ENCODE peak calls at places on chromosomes 13 and 19, in seven cellular contexts. C, Q, G, S, M, K and H are unnamed samples.

GRCh38 chr13:98300956-98301641 is 124.0 kb upstream of the RNF113B start:
- DNase-seq in C (peak; percentile 49), Q (no peak), G (peak; percentile 90), S (no peak), M (no peak), K (peak; percentile 61), H (peak; percentile 82)

GRCh38 chr19:45092747-45093678 is at the start of gene PPP1R37:
- DNase-seq in C (peak; percentile 96), Q (peak; percentile 89), G (peak; percentile 94), S (peak; percentile 95), M (peak; percentile 95), K (peak; percentile 96), H (peak; percentile 97)

GRCh38 chr19:13974073-13974472 is 21.8 kb downstream of the DCAF15 start:
- DNase-seq in C (peak; percentile 58), Q (no peak), G (no peak), S (peak; percentile 67), M (peak; percentile 49), K (no peak), H (no peak)

GRCh38 chr19:19406878-19407639 is 1.6 kb downstream of the GATAD2A start:
- DNase-seq in C (peak; percentile 40), Q (peak; percentile 42), G (peak; percentile 65), S (peak; percentile 61), M (peak; percentile 79), K (peak; percentile 55), H (peak; percentile 45)

GRCh38 chr19:2164020-2164988 is 571 bp downstream of the DOT1L start:
- DNase-seq in C (peak; percentile 27), Q (peak; percentile 36), G (no peak), S (no peak), M (peak; percentile 59), K (peak; percentile 25), H (no peak)

GRCh38 chr19:41792513-41793413 is 3.6 kb upstream of the CEACAM3 start:
- DNase-seq in C (peak; percentile 68), Q (peak; percentile 48), G (peak; percentile 96), S (peak; percentile 54), M (peak; percentile 67), K (peak; percentile 32), H (peak; percentile 36)

GRCh38 chr19:9306443-9306842 is 3.2 kb downstream of the ZNF699 start:
- DNase-seq in C (no peak), Q (no peak), G (peak; percentile 61), S (no peak), M (no peak), K (peak; percentile 91), H (peak; percentile 76)

GRCh38 chr13:40774672-40775071 is 3.7 kb upstream of the MRPS31 start:
- DNase-seq in C (peak; percentile 38), Q (no peak), G (no peak), S (no peak), M (no peak), K (no peak), H (no peak)

GRCh38 chr13:110650436-110650835 is 35.1 kb downstream of the NAXD start:
- DNase-seq in C (no peak), Q (no peak), G (no peak), S (no peak), M (no peak), K (no peak), H (no peak)

GRCh38 chr13:109998808-109999528 is 212.6 kb upstream of the IRS2 start:
- DNase-seq in C (no peak), Q (no peak), G (peak; percentile 100), S (no peak), M (no peak), K (peak; percentile 97), H (peak; percentile 95)

GRCh38 chr19:8595651-8596050 is 14.9 kb downstream of the ADAMTS10 start:
- DNase-seq in C (no peak), Q (no peak), G (no peak), S (no peak), M (no peak), K (no peak), H (no peak)

GRCh38 chr13:45055902-45056648 is 64.2 kb upstream of the GTF2F2 start:
- DNase-seq in C (peak; percentile 83), Q (no peak), G (no peak), S (no peak), M (peak; percentile 30), K (peak; percentile 50), H (peak; percentile 56)

GRCh38 chr13:46307554-46307953 is 79.5 kb downstream of the RUBCNL start:
- DNase-seq in C (no peak), Q (no peak), G (no peak), S (no peak), M (no peak), K (peak; percentile 10), H (no peak)

GRCh38 chr13:81133066-81133465 is 792.1 kb upstream of the SPRY2 start:
- DNase-seq in C (no peak), Q (no peak), G (no peak), S (no peak), M (no peak), K (no peak), H (no peak)

GRCh38 chr13:53445682-53446081 is 417.1 kb downstream of the OLFM4 start:
- DNase-seq in C (no peak), Q (no peak), G (no peak), S (no peak), M (no peak), K (no peak), H (no peak)

GRCh38 chr19:3506384-3507340 is 551 bp downstream of the FZR1 start:
- DNase-seq in C (peak; percentile 31), Q (no peak), G (no peak), S (peak; percentile 46), M (peak; percentile 43), K (peak; percentile 36), H (no peak)

GRCh38 chr13:30193279-30194234 is 113.8 kb downstream of the KATNAL1 start:
- DNase-seq in C (no peak), Q (no peak), G (no peak), S (no peak), M (no peak), K (no peak), H (no peak)

GRCh38 chr19:5572556-5573286 is 5.0 kb upstream of the TINCR start:
- DNase-seq in C (peak; percentile 71), Q (no peak), G (peak; percentile 75), S (no peak), M (no peak), K (no peak), H (no peak)

GRCh38 chr13:96544965-96545364 is 449.3 kb downstream of the OXGR1 start:
- DNase-seq in C (no peak), Q (no peak), G (no peak), S (no peak), M (no peak), K (no peak), H (no peak)

GRCh38 chr19:35639863-35640262 is 1.7 kb upstream of the ETV2 start:
- DNase-seq in C (no peak), Q (no peak), G (no peak), S (no peak), M (no peak), K (no peak), H (no peak)

GRCh38 chr19:46579286-46579944 is 21.7 kb upstream of the CALM3 start:
- DNase-seq in C (peak; percentile 56), Q (no peak), G (no peak), S (peak; percentile 10), M (peak; percentile 62), K (peak; percentile 13), H (no peak)

GRCh38 chr19:33797821-33798633 is 1.4 kb downstream of the KCTD15 start:
- DNase-seq in C (peak; percentile 83), Q (peak; percentile 35), G (no peak), S (no peak), M (peak; percentile 45), K (peak; percentile 40), H (peak; percentile 33)

GRCh38 chr13:106874308-106874707 is 306.4 kb upstream of the ARGLU1 start:
- DNase-seq in C (no peak), Q (no peak), G (no peak), S (no peak), M (no peak), K (no peak), H (no peak)

GRCh38 chr19:56942749-56943148 is 102.2 kb upstream of the PEG3 start:
- DNase-seq in C (no peak), Q (no peak), G (no peak), S (no peak), M (no peak), K (peak; percentile 14), H (no peak)

GRCh38 chr19:33152178-33152577 is 20.3 kb downstream of the WDR88 start:
- DNase-seq in C (no peak), Q (no peak), G (no peak), S (no peak), M (no peak), K (no peak), H (peak; percentile 50)

GRCh38 chr19:15025237-15025636 is 24.0 kb upstream of the CASP14 start:
- DNase-seq in C (no peak), Q (no peak), G (peak; percentile 65), S (no peak), M (peak; percentile 11), K (no peak), H (no peak)

GRCh38 chr19:31258211-31259052 is 90.8 kb downstream of the TSHZ3 start:
- DNase-seq in C (peak; percentile 97), Q (no peak), G (no peak), S (no peak), M (no peak), K (no peak), H (no peak)

GRCh38 chr19:47190167-47190727 is 40.8 kb downstream of the BBC3 start:
- DNase-seq in C (peak; percentile 89), Q (peak; percentile 51), G (peak; percentile 43), S (peak; percentile 54), M (peak; percentile 84), K (peak; percentile 75), H (peak; percentile 71)